ENCODE peak calls at places on chromosomes 1 and 21, in seven cellular contexts. S is GM12891, A is SK-N-SH, V is K562, Z is HepG2, Q is GM12878, O is H1. C is an unnamed sample.

GRCh38 chr1:21337931-21338567 is 47.8 kb upstream of the ECE1 start:
- DNase-seq in S (no peak), A (no peak), V (no peak), Z (no peak), Q (no peak), O (no peak), C (no peak)

GRCh38 chr1:20633190-20634064 is at the start of gene PINK1:
- DNase-seq in S (peak), A (peak), V (peak), Z (peak), Q (no peak), O (peak), C (peak)

GRCh38 chr21:16573581-16573980 is 843.8 kb downstream of the USP25 start:
- DNase-seq in S (no peak), A (no peak), V (no peak), Z (no peak), Q (no peak), O (no peak), C (no peak)

GRCh38 chr1:41533731-41534080 is 49.2 kb upstream of the EDN2 start:
- DNase-seq in S (no peak), A (no peak), V (no peak), Z (no peak), Q (no peak), O (no peak), C (no peak)

GRCh38 chr1:109603229-109603628 is 16.2 kb downstream of the GNAT2 start:
- DNase-seq in S (no peak), A (no peak), V (no peak), Z (no peak), Q (no peak), O (no peak), C (no peak)

GRCh38 chr1:30684881-30685795 is 38.2 kb downstream of the MATN1 start:
- DNase-seq in S (no peak), A (peak), V (peak), Z (peak), Q (no peak), O (peak), C (no peak)

GRCh38 chr1:104132386-104132973 is 382.8 kb downstream of the AMY1C start:
- DNase-seq in S (no peak), A (peak), V (no peak), Z (peak), Q (no peak), O (no peak), C (no peak)

GRCh38 chr1:54384921-54385726 is 21.1 kb downstream of the SSBP3 start:
- DNase-seq in S (no peak), A (no peak), V (no peak), Z (no peak), Q (no peak), O (no peak), C (no peak)

GRCh38 chr1:9723926-9724325 is 72.4 kb downstream of the PIK3CD start:
- DNase-seq in S (no peak), A (no peak), V (no peak), Z (no peak), Q (no peak), O (no peak), C (no peak)

GRCh38 chr1:16248603-16249534 is 11.9 kb upstream of the CPLANE2 start:
- DNase-seq in S (peak), A (peak), V (peak), Z (no peak), Q (peak), O (no peak), C (peak)

GRCh38 chr1:22437573-22437972 is 14.1 kb upstream of the ZBTB40 start:
- DNase-seq in S (no peak), A (no peak), V (no peak), Z (no peak), Q (no peak), O (no peak), C (no peak)

GRCh38 chr1:153881764-153882163 is 41.0 kb downstream of the GATAD2B start:
- DNase-seq in S (no peak), A (peak), V (no peak), Z (no peak), Q (no peak), O (no peak), C (no peak)

GRCh38 chr1:14804626-14805025 is 206.1 kb downstream of the KAZN start:
- DNase-seq in S (no peak), A (peak), V (peak), Z (no peak), Q (no peak), O (peak), C (no peak)

GRCh38 chr1:9755441-9755995 is 68.2 kb downstream of the CLSTN1 start:
- DNase-seq in S (no peak), A (no peak), V (no peak), Z (no peak), Q (no peak), O (no peak), C (no peak)

GRCh38 chr1:170967042-170967910 is 31.9 kb downstream of the MROH9 start:
- DNase-seq in S (peak), A (peak), V (no peak), Z (peak), Q (no peak), O (no peak), C (no peak)

GRCh38 chr21:36065497-36066036 is 4.3 kb upstream of the CBR1 start:
- DNase-seq in S (no peak), A (no peak), V (peak), Z (peak), Q (no peak), O (no peak), C (no peak)

GRCh38 chr21:41952568-41953248 is 1.1 kb downstream of the C2CD2 start:
- DNase-seq in S (no peak), A (no peak), V (no peak), Z (no peak), Q (no peak), O (no peak), C (no peak)

GRCh38 chr1:75079535-75080290 is 54.5 kb upstream of the LHX8 start:
- DNase-seq in S (no peak), A (peak), V (no peak), Z (no peak), Q (no peak), O (no peak), C (no peak)

GRCh38 chr1:32623775-32624174 is 26.6 kb downstream of the ZBTB8OS start:
- DNase-seq in S (no peak), A (no peak), V (no peak), Z (no peak), Q (no peak), O (no peak), C (no peak)

GRCh38 chr1:223535261-223535778 is 130.2 kb downstream of the CAPN8 start:
- DNase-seq in S (no peak), A (no peak), V (no peak), Z (no peak), Q (no peak), O (no peak), C (no peak)

GRCh38 chr1:8625981-8626898 is 191.2 kb downstream of the RERE start:
- DNase-seq in S (no peak), A (no peak), V (peak), Z (peak), Q (no peak), O (no peak), C (no peak)

GRCh38 chr1:57204091-57204490 is 219.8 kb downstream of the DAB1 start:
- DNase-seq in S (no peak), A (no peak), V (no peak), Z (no peak), Q (peak), O (no peak), C (no peak)

GRCh38 chr1:2148691-2149090 is 45.9 kb downstream of the FAAP20 start:
- DNase-seq in S (no peak), A (no peak), V (no peak), Z (no peak), Q (no peak), O (no peak), C (no peak)

GRCh38 chr1:77322061-77322900 is 40.5 kb downstream of the AK5 start:
- DNase-seq in S (no peak), A (no peak), V (peak), Z (peak), Q (no peak), O (no peak), C (no peak)

GRCh38 chr1:153532161-153532560 is 3.6 kb downstream of the S100A6 start:
- DNase-seq in S (no peak), A (no peak), V (no peak), Z (no peak), Q (no peak), O (no peak), C (no peak)

GRCh38 chr1:85328713-85329376 is 52.4 kb upstream of the BCL10 start:
- DNase-seq in S (no peak), A (no peak), V (no peak), Z (peak), Q (no peak), O (no peak), C (no peak)

GRCh38 chr1:206709772-206710456 is 25.2 kb downstream of the MAPKAPK2 start:
- DNase-seq in S (no peak), A (no peak), V (peak), Z (peak), Q (no peak), O (no peak), C (no peak)

GRCh38 chr1:208004851-208005250 is 93.9 kb upstream of the CD34 start:
- DNase-seq in S (no peak), A (no peak), V (no peak), Z (no peak), Q (no peak), O (no peak), C (no peak)

GRCh38 chr1:195604287-195604686 is 1004.0 kb downstream of the KCNT2 start:
- DNase-seq in S (no peak), A (no peak), V (no peak), Z (no peak), Q (no peak), O (no peak), C (no peak)

GRCh38 chr1:4050998-4051397 is 150.9 kb upstream of the C1orf174 start:
- DNase-seq in S (no peak), A (no peak), V (no peak), Z (no peak), Q (no peak), O (peak), C (no peak)

GRCh38 chr1:111593403-111594127 is 26.0 kb upstream of the RAP1A start:
- DNase-seq in S (no peak), A (peak), V (peak), Z (no peak), Q (no peak), O (no peak), C (no peak)

GRCh38 chr1:44835738-44836675 is 7.0 kb downstream of the PTCH2 start:
- DNase-seq in S (peak), A (peak), V (peak), Z (peak), Q (peak), O (peak), C (peak)

GRCh38 chr1:12359734-12360133 is 129.9 kb downstream of the VPS13D start:
- DNase-seq in S (no peak), A (no peak), V (no peak), Z (no peak), Q (no peak), O (no peak), C (no peak)

GRCh38 chr1:49016030-49016991 is 239.6 kb upstream of the BEND5 start:
- DNase-seq in S (no peak), A (no peak), V (no peak), Z (no peak), Q (no peak), O (no peak), C (no peak)

GRCh38 chr21:45957986-45958610 is 23.5 kb upstream of the COL6A1 start:
- DNase-seq in S (no peak), A (no peak), V (no peak), Z (no peak), Q (no peak), O (no peak), C (no peak)

GRCh38 chr1:43453442-43454269 is at the start of gene HYI:
- DNase-seq in S (peak), A (peak), V (peak), Z (no peak), Q (peak), O (peak), C (peak)

GRCh38 chr1:66271904-66272254 is 262.1 kb upstream of the SGIP1 start:
- DNase-seq in S (no peak), A (peak), V (no peak), Z (no peak), Q (no peak), O (no peak), C (no peak)

GRCh38 chr1:52654063-52654462 is 21.1 kb downstream of the SHISAL2A start:
- DNase-seq in S (no peak), A (no peak), V (no peak), Z (no peak), Q (no peak), O (no peak), C (no peak)

GRCh38 chr1:89167590-89168215 is 8.1 kb downstream of the GBP7 start:
- DNase-seq in S (no peak), A (no peak), V (no peak), Z (no peak), Q (no peak), O (no peak), C (no peak)

GRCh38 chr1:89166705-89167104 is 9.1 kb downstream of the GBP7 start:
- DNase-seq in S (no peak), A (no peak), V (no peak), Z (no peak), Q (no peak), O (no peak), C (no peak)

GRCh38 chr1:89171067-89171438 is 4.8 kb downstream of the GBP7 start:
- DNase-seq in S (no peak), A (no peak), V (no peak), Z (no peak), Q (no peak), O (no peak), C (no peak)

GRCh38 chr1:89170171-89171066 is 5.4 kb downstream of the GBP7 start:
- DNase-seq in S (no peak), A (no peak), V (no peak), Z (no peak), Q (no peak), O (no peak), C (no peak)

GRCh38 chr1:89169166-89169565 is 6.6 kb downstream of the GBP7 start:
- DNase-seq in S (no peak), A (no peak), V (no peak), Z (no peak), Q (no peak), O (no peak), C (no peak)
- TF ChIP-seq TAF1 in S (no peak), A (no peak), V (no peak), Z (no peak), Q (no peak), O (no peak), C (no peak)

GRCh38 chr1:76239470-76239918 is 164.9 kb downstream of the ST6GALNAC3 start:
- DNase-seq in S (no peak), A (no peak), V (no peak), Z (no peak), Q (no peak), O (no peak), C (no peak)
- TF ChIP-seq TAF1 in S (no peak), A (no peak), V (no peak), Z (no peak), Q (no peak), O (no peak), C (no peak)

DNA sequence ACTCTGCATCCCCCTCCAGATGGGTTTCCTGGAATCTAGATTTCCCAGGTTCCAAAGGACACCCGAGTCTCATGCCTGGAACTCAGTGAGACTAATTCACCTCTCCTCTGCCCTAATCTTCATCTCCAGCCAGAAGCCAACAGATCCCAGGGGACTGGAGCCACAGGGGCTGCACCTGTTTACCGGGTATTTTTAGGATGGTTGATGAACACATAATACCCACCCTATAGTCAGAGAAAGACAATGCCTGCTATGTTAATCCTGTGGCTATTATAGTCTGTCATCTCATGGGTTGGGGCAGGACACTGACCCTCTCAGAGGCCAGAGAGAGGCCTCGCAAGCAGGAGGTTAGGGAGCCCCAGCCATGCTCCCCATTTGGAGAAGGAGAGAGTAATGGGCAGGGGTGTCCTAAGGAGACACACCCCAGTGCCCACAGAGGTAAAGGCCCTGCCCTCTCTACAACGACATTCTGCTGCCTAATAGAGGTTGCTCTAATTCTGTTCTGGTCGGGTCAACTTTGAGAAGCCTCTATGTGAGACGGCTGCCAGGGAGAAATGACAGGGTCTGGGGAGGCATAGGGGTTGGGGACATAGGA is 1.0 kb upstream of the TNNI1 start:
- DNase-seq in S (no peak), A (no peak), V (no peak), Z (no peak), Q (no peak), O (no peak), C (no peak)
- TF ChIP-seq TAF1 in S (no peak), A (no peak), V (no peak), Z (no peak), Q (no peak), O (no peak), C (no peak)

DNA sequence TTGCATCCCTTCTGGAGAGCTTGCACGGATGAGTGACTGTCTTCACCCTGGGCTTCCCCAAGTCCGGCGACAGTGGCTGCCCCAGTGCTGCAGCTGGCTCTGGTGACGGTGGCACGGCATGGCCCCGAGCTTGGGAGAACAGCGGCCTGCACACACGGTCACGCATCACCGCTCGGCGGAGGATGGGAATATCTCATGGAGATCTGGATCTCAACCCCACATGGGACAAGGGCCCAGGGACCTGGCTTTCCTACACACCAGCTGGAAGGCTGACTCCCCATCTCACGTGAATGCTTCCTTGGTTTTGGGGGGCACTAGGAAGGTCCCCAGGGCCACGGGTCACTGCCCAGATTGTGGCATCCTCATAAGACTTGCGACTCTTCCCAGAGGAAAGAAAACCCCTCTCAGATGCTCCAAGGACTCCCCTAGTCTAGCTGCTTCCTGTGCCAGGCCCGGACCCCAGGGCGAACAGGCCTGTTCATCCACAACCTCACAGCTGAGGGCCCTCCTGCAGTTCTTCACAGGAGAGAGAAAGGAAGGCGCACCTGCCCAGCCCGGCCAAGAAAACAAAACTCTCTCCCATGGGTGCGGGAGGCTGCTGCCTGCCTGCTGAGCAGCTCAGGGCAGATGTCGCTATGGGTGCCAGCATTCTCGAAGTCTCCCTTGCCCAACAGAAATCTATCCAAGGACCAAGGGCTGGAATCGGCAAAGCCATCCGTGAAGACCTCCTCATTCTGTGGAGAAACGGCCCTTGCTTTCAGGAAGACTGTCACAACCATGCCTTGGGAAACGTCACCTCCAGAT is 9.9 kb downstream of the CFAP410 start:
- DNase-seq in S (no peak), A (peak), V (no peak), Z (no peak), Q (no peak), O (no peak), C (no peak)
- TF ChIP-seq TAF1 in S (no peak), A (no peak), V (no peak), Z (no peak), Q (no peak), O (no peak), C (no peak)

GRCh38 chr1:18294437-18295176 is 186.1 kb upstream of the KLHDC7A start:
- DNase-seq in S (no peak), A (no peak), V (no peak), Z (no peak), Q (no peak), O (peak), C (no peak)
- TF ChIP-seq TAF1 in S (no peak), A (no peak), V (no peak), Z (no peak), Q (no peak), O (peak), C (no peak)

GRCh38 chr1:178052650-178053461 is 41.0 kb upstream of the RASAL2 start:
- DNase-seq in S (no peak), A (no peak), V (no peak), Z (peak), Q (no peak), O (no peak), C (no peak)

GRCh38 chr1:178057863-178058576 is 35.9 kb upstream of the RASAL2 start:
- DNase-seq in S (no peak), A (no peak), V (no peak), Z (no peak), Q (no peak), O (no peak), C (no peak)

GRCh38 chr1:178057131-178057765 is 36.7 kb upstream of the RASAL2 start:
- DNase-seq in S (no peak), A (no peak), V (no peak), Z (no peak), Q (no peak), O (no peak), C (no peak)

GRCh38 chr1:178055093-178055492 is 38.8 kb upstream of the RASAL2 start:
- DNase-seq in S (no peak), A (peak), V (no peak), Z (peak), Q (no peak), O (peak), C (no peak)

DNA sequence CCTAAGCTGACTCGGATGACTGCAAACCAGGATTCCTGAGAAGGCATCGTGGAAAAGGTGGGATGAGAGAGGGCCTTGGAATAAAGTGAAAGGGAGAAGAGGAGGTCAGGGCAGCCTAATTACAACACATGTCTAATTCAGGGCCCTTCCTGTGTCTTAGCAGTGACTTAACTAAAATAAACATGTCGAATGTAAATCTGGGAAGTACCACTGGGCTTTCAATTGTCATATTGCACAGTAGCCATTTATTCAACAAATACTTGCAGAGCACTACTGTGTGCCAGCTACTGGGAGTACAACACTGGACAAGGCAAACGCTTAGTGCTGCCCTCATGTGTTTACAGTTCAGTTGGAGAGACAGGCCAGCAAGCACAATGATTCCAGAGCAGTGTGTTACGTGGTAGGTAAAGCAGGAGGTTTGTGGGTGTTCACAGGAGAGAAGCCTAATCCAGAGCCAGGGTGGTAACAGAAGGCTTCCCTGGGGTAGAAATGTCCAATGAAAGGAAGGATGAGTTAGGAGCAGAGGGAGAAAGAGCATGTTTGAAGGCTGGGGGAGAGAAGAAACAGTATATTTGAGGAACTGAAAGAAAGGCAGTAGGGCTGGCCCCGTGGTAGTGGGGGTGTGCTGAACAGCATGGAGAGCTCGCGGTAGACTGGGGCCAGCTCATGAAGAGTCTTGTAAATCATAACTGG is 38.0 kb upstream of the RASAL2 start:
- DNase-seq in S (peak), A (no peak), V (no peak), Z (peak), Q (peak), O (no peak), C (peak)
- TF ChIP-seq TAF1 in S (no peak), A (no peak), V (no peak), Z (peak), Q (no peak), O (no peak), C (no peak)

DNA sequence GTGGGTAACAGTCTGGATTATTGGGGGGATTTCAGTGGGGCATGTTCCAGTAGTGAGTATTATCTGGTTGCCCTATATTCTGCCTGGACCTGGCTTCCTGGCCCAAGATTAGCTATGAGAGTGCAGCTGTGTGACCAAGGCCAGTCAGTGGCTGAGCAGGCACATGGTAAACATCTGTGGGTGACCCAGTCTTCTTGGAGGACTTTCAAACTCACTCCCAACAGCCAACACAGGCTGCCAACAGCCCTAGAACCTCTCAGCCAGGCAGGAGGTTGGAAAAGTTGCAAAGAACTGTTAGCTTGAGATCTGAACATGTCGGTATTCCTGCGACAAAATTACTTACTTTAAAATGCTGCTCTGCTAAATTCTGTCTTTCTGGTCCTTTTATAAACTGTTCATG is 192.4 kb downstream of the TGFBR3 start:
- DNase-seq in S (no peak), A (no peak), V (no peak), Z (no peak), Q (no peak), O (no peak), C (no peak)
- TF ChIP-seq TAF1 in S (no peak), A (no peak), V (no peak), Z (no peak), Q (no peak), O (no peak), C (no peak)

C was measured in GM12892.